ENCODE peak calls at places on chromosomes 6 and 20, in five cellular contexts. L is CD8-positive, alpha-beta memory T cell; Y is mammary epithelial cell; T is CD8-positive, alpha-beta T cell; P is lower lobe of right lung. X is an unnamed sample.

GRCh38 chr6:133895573-133896343 is 6.8 kb downstream of the TCF21 start:
- DNase-seq in L (no peak), Y (no peak), T (no peak), P (no peak), X (no peak)

GRCh38 chr6:35185302-35185681 is 28.5 kb upstream of the SCUBE3 start:
- DNase-seq in L (no peak), Y (no peak), T (no peak), P (peak; percentile 54), X (no peak)

GRCh38 chr6:36735110-36735971 is 37.7 kb downstream of the RAB44 start:
- DNase-seq in L (no peak), Y (no peak), T (no peak), P (peak; percentile 71), X (peak; percentile 13)

GRCh38 chr6:42368156-42368555 is 83.6 kb downstream of the TRERF1 start:
- DNase-seq in L (peak; percentile 22), Y (no peak), T (peak; percentile 47), P (no peak), X (no peak)

GRCh38 chr6:84220809-84221409 is 6.5 kb downstream of the CEP162 start:
- DNase-seq in L (no peak), Y (peak; percentile 11), T (no peak), P (no peak), X (no peak)

GRCh38 chr20:64063389-64064144 is 569 bp downstream of the TCEA2 start:
- DNase-seq in L (no peak), Y (no peak), T (no peak), P (no peak), X (no peak)

GRCh38 chr20:43853918-43854317 is 60.7 kb upstream of the TOX2 start:
- DNase-seq in L (no peak), Y (no peak), T (no peak), P (no peak), X (no peak)

GRCh38 chr6:138638626-138639025 is 134.9 kb upstream of the CCDC28A start:
- DNase-seq in L (no peak), Y (no peak), T (no peak), P (no peak), X (no peak)

GRCh38 chr6:16486661-16487060 is 248.3 kb downstream of the GMPR start:
- DNase-seq in L (peak; percentile 39), Y (no peak), T (peak; percentile 38), P (no peak), X (no peak)

GRCh38 chr6:112571486-112571885 is 224.4 kb downstream of the RFPL4B start:
- DNase-seq in L (no peak), Y (no peak), T (no peak), P (no peak), X (peak; percentile 4)

GRCh38 chr6:157099912-157100593 is 223.3 kb downstream of the TMEM242 start:
- DNase-seq in L (peak; percentile 6), Y (peak; percentile 15), T (peak; percentile 18), P (no peak), X (no peak)

GRCh38 chr20:50671626-50672025 is 19.7 kb downstream of the RIPOR3 start:
- DNase-seq in L (no peak), Y (no peak), T (no peak), P (no peak), X (no peak)

GRCh38 chr6:163951990-163952389 is 537.5 kb downstream of the QKI start:
- DNase-seq in L (no peak), Y (no peak), T (no peak), P (no peak), X (no peak)

GRCh38 chr6:157151989-157152388 is 171.3 kb downstream of the TMEM242 start:
- DNase-seq in L (no peak), Y (no peak), T (no peak), P (no peak), X (no peak)

GRCh38 chr6:144659202-144659731 is 374.1 kb downstream of the UTRN start:
- DNase-seq in L (no peak), Y (no peak), T (no peak), P (no peak), X (no peak)

GRCh38 chr20:41119593-41120561 is 17.5 kb upstream of the PLCG1 start:
- DNase-seq in L (no peak), Y (no peak), T (no peak), P (no peak), X (peak; percentile 28)
- H3K27ac ChIP-seq in L (no peak overlapping the region), Y (no peak overlapping the region), T (no peak overlapping the region), P (no peak overlapping the region), X (peak overlapping the region; percentile 87)

GRCh38 chr20:57589123-57589727 is 28.3 kb downstream of the PCK1 start:
- DNase-seq in L (no peak), Y (no peak), T (no peak), P (no peak), X (no peak)

GRCh38 chr20:57587278-57587988 is 26.5 kb downstream of the PCK1 start:
- DNase-seq in L (no peak), Y (no peak), T (no peak), P (no peak), X (no peak)

GRCh38 chr20:57587989-57588377 is 27.1 kb downstream of the PCK1 start:
- DNase-seq in L (no peak), Y (no peak), T (no peak), P (no peak), X (no peak)

GRCh38 chr20:57589728-57590484 is 29.0 kb downstream of the PCK1 start:
- DNase-seq in L (no peak), Y (no peak), T (no peak), P (peak; percentile 16), X (no peak)

GRCh38 chr20:57588596-57588995 is 27.7 kb downstream of the PCK1 start:
- DNase-seq in L (no peak), Y (no peak), T (no peak), P (no peak), X (no peak)
- H3K27ac ChIP-seq in L (no peak overlapping the region), Y (no peak overlapping the region), T (no peak overlapping the region), P (no peak overlapping the region), X (no peak overlapping the region)

DNA sequence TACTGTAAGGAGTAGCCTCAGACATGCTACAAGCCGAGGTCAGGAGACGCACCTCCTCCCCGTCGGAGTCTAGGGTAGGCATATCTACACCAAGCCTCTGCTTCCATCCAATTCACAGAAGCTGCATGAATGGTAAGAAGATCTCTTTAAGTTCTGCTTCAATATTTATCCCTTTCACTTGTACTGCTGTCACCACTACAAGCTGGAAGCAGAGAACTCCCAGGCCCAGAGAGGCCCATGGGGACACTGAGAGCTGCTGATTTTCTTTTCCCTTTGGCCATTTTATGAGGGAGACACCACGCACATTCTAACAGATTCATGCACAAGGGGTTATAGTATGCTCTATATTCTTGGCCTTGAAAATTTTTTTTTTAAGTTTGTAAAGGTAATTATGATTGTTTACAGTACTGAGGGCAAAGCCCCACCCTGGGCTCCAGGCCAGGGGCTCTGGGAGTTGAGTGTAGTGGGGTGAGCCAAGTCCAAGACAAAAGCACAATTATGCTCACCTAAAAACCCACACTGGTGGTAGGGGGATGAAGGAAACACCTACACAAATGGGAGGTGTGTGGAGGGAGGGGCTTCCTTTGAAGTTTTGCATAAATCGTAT is 88.4 kb downstream of the MYB start:
- DNase-seq in L (no peak), Y (no peak), T (no peak), P (no peak), X (no peak)
- H3K27ac ChIP-seq in L (no peak overlapping the region), Y (no peak overlapping the region), T (no peak overlapping the region), P (no peak overlapping the region), X (no peak overlapping the region)

DNA sequence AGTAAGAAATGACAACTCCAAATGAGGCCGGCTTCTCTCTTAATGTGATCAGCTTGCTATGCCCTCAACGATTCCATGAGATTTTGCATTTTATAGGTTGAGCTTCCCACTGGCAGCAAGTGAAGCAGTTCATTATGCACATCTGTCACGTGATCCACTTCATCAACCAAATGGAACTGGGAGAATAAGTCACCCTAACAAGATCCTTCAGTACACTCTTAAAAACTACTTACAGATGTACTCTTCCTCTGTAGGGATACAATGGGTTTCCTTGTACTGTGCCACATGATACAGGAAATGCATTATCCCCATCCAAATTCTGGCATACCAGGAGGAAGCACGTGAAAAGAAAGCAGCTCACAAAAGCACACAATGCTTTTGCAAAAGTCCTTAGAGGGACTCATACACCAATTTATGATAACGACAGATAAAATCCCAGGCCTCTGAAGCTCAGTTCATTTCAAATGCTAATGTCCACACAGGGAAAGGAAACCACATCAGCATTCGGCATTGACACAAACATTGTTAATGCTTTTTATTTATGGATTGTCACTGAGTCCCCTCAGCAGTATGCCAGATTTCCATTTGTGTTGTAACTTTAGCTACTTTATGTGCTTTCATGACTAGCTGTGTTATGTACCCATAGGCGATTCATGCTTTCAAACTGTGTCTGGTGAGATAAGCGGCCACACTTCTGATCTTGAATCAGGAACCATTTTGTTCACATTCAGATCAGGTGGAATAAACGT is 58.1 kb upstream of the REV3L start:
- DNase-seq in L (no peak), Y (no peak), T (no peak), P (no peak), X (no peak)
- H3K27ac ChIP-seq in L (no peak overlapping the region), Y (no peak overlapping the region), T (no peak overlapping the region), P (peak overlapping the region; percentile 52), X (peak overlapping the region; percentile 22)

DNA sequence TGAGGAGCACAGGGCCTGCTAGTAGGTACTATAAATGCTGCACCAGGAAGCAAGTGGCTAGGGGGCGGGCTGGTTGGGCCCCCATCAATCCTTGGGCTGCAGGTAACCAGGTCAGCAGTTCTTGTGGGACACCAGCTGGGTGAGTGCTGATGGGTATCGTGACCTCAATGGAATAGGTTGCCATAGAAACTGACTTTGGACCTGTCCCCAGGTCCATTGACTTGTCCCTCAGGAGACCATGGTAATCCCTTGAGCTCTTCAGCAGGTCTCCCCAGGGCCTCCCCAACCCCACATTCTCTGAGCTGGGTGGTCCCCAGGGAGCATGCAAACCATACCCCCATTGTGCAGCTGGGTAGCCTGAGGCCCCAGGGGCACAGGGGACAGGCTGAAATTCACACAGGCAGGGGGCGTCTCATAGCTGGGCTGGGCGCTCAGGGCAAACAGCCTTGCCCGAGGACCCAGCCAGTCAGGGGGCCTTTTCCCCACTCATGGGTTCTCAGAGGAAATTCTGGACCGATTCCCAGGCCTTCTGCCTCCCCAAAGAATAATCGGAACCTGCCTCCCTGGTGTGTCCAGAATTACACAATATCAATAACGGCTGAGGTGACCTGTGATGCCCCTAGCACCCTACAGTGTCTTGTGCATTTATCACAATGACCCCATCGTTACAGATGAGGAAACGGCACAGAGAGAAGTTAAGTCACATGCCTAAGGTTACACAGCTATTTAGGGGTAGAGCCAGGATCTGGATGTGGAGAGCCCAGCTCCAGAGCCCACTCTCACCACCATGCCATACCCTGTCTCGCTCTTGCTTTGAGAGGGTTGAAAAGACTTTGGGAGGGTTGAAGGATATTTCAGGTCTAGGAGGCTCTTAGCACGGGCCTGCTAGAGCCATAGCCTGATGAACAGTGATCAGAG is 35.9 kb downstream of the SRC start:
- DNase-seq in L (no peak), Y (no peak), T (no peak), P (peak; percentile 42), X (no peak)
- H3K27ac ChIP-seq in L (no peak overlapping the region), Y (no peak overlapping the region), T (no peak overlapping the region), P (no peak overlapping the region), X (no peak overlapping the region)

GRCh38 chr6:167682125-167682524 is 144.6 kb upstream of the AFDN start:
- DNase-seq in L (no peak), Y (no peak), T (no peak), P (no peak), X (no peak)
- H3K27ac ChIP-seq in L (no peak overlapping the region), Y (no peak overlapping the region), T (no peak overlapping the region), P (no peak overlapping the region), X (peak overlapping the region; percentile 91)

GRCh38 chr20:35311409-35311808 is 19.2 kb upstream of the FAM83C start:
- DNase-seq in L (no peak), Y (peak; percentile 88), T (no peak), P (no peak), X (no peak)
- H3K27ac ChIP-seq in L (no peak overlapping the region), Y (peak overlapping the region; percentile 85), T (no peak overlapping the region), P (no peak overlapping the region), X (no peak overlapping the region)

X was measured in substantia nigra.